ENCODE peak calls at places on chromosomes 2 and 18, in four cellular contexts. One of them, this sample, is unnamed.

GRCh38 chr2:41950440-41950960 is 97.3 kb upstream of the PKDCC start:
- DNase-seq in HepG2: no peak
- DNase-seq in suprapubic skin: no peak
- DNase-seq in transverse colon: no peak
- DNase-seq in this sample: no peak

GRCh38 chr2:9205481-9205880 is 1.1 kb upstream of the ASAP2 start:
- DNase-seq in HepG2: peak; percentile 27
- DNase-seq in transverse colon: no peak
- DNase-seq in suprapubic skin: no peak
- DNase-seq in this sample: no peak

GRCh38 chr2:157194097-157194688 is 63.3 kb upstream of the GALNT5 start:
- DNase-seq in HepG2: peak; percentile 46
- DNase-seq in transverse colon: peak; percentile 10
- DNase-seq in suprapubic skin: no peak
- DNase-seq in this sample: no peak

GRCh38 chr18:63091671-63092364 is 227.8 kb downstream of the BCL2 start:
- DNase-seq in transverse colon: no peak
- DNase-seq in suprapubic skin: no peak
- DNase-seq in HepG2: no peak
- DNase-seq in this sample: no peak

GRCh38 chr2:226732478-226733188 is 67.0 kb downstream of the IRS1 start:
- DNase-seq in suprapubic skin: no peak
- DNase-seq in HepG2: peak; percentile 65
- DNase-seq in transverse colon: no peak
- DNase-seq in this sample: no peak

GRCh38 chr2:105932582-105932981 is 187.9 kb downstream of the NCK2 start:
- DNase-seq in HepG2: no peak
- DNase-seq in transverse colon: no peak
- DNase-seq in suprapubic skin: no peak
- DNase-seq in this sample: no peak

GRCh38 chr2:200026838-200027237 is 71.5 kb downstream of the MAIP1 start:
- DNase-seq in transverse colon: no peak
- DNase-seq in suprapubic skin: no peak
- DNase-seq in HepG2: no peak
- DNase-seq in this sample: no peak

GRCh38 chr2:39118786-39119499 is 1.9 kb downstream of the SOS1 start:
- DNase-seq in HepG2: no peak
- DNase-seq in suprapubic skin: no peak
- DNase-seq in transverse colon: no peak
- DNase-seq in this sample: no peak

GRCh38 chr18:52636536-52636935 is 296.5 kb downstream of the DCC start:
- DNase-seq in HepG2: peak; percentile 1
- DNase-seq in suprapubic skin: no peak
- DNase-seq in transverse colon: peak; percentile 8
- DNase-seq in this sample: no peak

GRCh38 chr2:200618590-200619021 is 32.8 kb downstream of the AOX1 start:
- DNase-seq in transverse colon: no peak
- DNase-seq in HepG2: no peak
- DNase-seq in suprapubic skin: no peak
- DNase-seq in this sample: no peak

GRCh38 chr2:98704499-98705332 is 26.2 kb downstream of the MGAT4A start:
- DNase-seq in transverse colon: peak; percentile 52
- DNase-seq in HepG2: peak; percentile 79
- DNase-seq in suprapubic skin: no peak
- DNase-seq in this sample: peak; percentile 50

GRCh38 chr2:170660406-170660805 is 54.7 kb upstream of the SP5 start:
- DNase-seq in suprapubic skin: no peak
- DNase-seq in transverse colon: no peak
- DNase-seq in HepG2: no peak
- DNase-seq in this sample: peak; percentile 32

GRCh38 chr2:230520061-230520874 is 104.3 kb downstream of the SP100 start:
- DNase-seq in transverse colon: no peak
- DNase-seq in suprapubic skin: no peak
- DNase-seq in HepG2: no peak
- DNase-seq in this sample: no peak

GRCh38 chr2:239115616-239116015 is 267.7 kb downstream of the TWIST2 start:
- DNase-seq in transverse colon: no peak
- DNase-seq in HepG2: no peak
- DNase-seq in suprapubic skin: no peak
- DNase-seq in this sample: no peak

GRCh38 chr18:63199743-63200241 is 119.8 kb downstream of the BCL2 start:
- DNase-seq in suprapubic skin: no peak
- DNase-seq in HepG2: no peak
- DNase-seq in transverse colon: no peak
- DNase-seq in this sample: no peak

GRCh38 chr2:176445831-176446433 is 176.7 kb downstream of the MTX2 start:
- DNase-seq in transverse colon: no peak
- DNase-seq in suprapubic skin: no peak
- DNase-seq in HepG2: peak; percentile 13
- DNase-seq in this sample: no peak

GRCh38 chr18:72206814-72207213 is 337.3 kb downstream of the CBLN2 start:
- DNase-seq in transverse colon: no peak
- DNase-seq in HepG2: no peak
- DNase-seq in suprapubic skin: no peak
- DNase-seq in this sample: no peak

GRCh38 chr2:217611056-217611455 is 391.7 kb downstream of the TNS1 start:
- DNase-seq in suprapubic skin: no peak
- DNase-seq in transverse colon: no peak
- DNase-seq in HepG2: no peak
- DNase-seq in this sample: no peak

GRCh38 chr18:5630057-5630765 is 86.4 kb upstream of the EPB41L3 start:
- DNase-seq in HepG2: no peak
- DNase-seq in suprapubic skin: peak; percentile 80
- DNase-seq in transverse colon: peak; percentile 88
- DNase-seq in this sample: peak; percentile 50

GRCh38 chr18:55390898-55391297 is 197.1 kb downstream of the TCF4 start:
- DNase-seq in HepG2: no peak
- DNase-seq in suprapubic skin: no peak
- DNase-seq in transverse colon: no peak
- DNase-seq in this sample: no peak

GRCh38 chr2:233202531-233202944 is 48.9 kb upstream of the ATG16L1 start:
- DNase-seq in transverse colon: no peak
- DNase-seq in suprapubic skin: no peak
- DNase-seq in HepG2: no peak
- DNase-seq in this sample: no peak

GRCh38 chr2:174605687-174606086 is 8.1 kb upstream of the WIPF1 start:
- DNase-seq in suprapubic skin: no peak
- DNase-seq in transverse colon: no peak
- DNase-seq in HepG2: no peak
- DNase-seq in this sample: no peak

GRCh38 chr2:187435078-187435477 is 13.0 kb downstream of the CALCRL start:
- DNase-seq in suprapubic skin: no peak
- DNase-seq in HepG2: no peak
- DNase-seq in transverse colon: no peak
- DNase-seq in this sample: no peak

GRCh38 chr2:38230756-38231155 is 146.3 kb downstream of the ATL2 start:
- DNase-seq in transverse colon: no peak
- DNase-seq in suprapubic skin: no peak
- DNase-seq in HepG2: no peak
- DNase-seq in this sample: no peak

GRCh38 chr2:53259395-53260009 is 508.1 kb upstream of the CHAC2 start:
- DNase-seq in HepG2: no peak
- DNase-seq in suprapubic skin: no peak
- DNase-seq in transverse colon: no peak
- DNase-seq in this sample: no peak

GRCh38 chr2:157894694-157895450 is 18.7 kb upstream of the ACVR1 start:
- DNase-seq in suprapubic skin: no peak
- DNase-seq in transverse colon: no peak
- DNase-seq in HepG2: no peak
- DNase-seq in this sample: no peak

GRCh38 chr2:29485631-29486030 is 370.4 kb downstream of the CLIP4 start:
- DNase-seq in HepG2: no peak
- DNase-seq in suprapubic skin: no peak
- DNase-seq in transverse colon: no peak
- DNase-seq in this sample: no peak

DNA sequence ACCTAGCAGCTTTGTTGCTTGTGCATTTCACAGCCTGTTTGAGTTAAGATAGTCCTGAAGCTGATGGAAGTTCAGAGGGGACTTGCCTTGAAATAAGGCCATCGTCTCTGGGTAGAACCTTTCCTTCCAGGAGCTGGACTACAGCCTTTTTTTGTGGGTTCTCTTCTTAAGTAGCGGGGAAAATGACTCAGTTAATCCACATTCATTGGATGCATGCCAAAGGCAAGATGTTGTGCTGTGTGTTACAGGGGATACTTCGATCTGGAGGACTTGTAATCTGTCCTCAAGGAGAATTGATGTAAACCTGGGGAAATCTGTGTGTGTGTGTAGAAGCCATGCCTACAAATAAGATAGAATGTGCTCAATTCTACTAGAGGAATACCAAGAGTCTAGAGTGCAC is 46.8 kb downstream of the RPIA start:
- DNase-seq in transverse colon: no peak
- DNase-seq in suprapubic skin: no peak
- DNase-seq in HepG2: no peak
- DNase-seq in this sample: no peak
- TF ChIP-seq EP300 in transverse colon: no peak
- TF ChIP-seq EP300 in suprapubic skin: no peak
- TF ChIP-seq EP300 in HepG2: no peak
- TF ChIP-seq EP300 in this sample: no peak

DNA sequence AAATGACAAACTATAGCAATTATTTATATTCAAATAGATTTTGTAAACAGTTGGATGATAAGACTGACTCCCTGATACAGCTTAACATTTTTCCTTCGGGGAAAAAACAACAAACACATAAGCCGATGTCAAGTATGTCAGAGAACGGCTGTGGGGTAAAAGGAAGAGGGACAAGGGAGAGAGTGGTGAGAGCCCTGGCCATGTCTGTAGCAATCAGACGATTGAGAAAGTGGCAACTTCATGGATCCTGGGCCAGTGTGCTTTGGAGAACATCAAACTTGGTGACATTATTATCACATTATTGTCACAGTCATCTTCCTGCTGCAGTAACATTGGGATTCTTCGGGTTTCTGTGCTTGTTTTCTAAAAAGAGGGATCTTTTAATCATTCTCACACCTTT is 65.3 kb downstream of the RNF144A start:
- DNase-seq in transverse colon: no peak
- DNase-seq in HepG2: no peak
- DNase-seq in suprapubic skin: no peak
- DNase-seq in this sample: no peak
- H3K4me3 ChIP-seq in transverse colon: no peak overlapping the region
- H3K4me3 ChIP-seq in HepG2: no peak overlapping the region
- H3K4me3 ChIP-seq in suprapubic skin: no peak overlapping the region
- H3K4me3 ChIP-seq in this sample: no peak overlapping the region

GRCh38 chr2:215929602-215930335 is 83.6 kb downstream of the MREG start:
- DNase-seq in HepG2: no peak
- DNase-seq in transverse colon: no peak
- DNase-seq in suprapubic skin: no peak
- DNase-seq in this sample: no peak

GRCh38 chr2:215937190-215937589 is 76.2 kb downstream of the MREG start:
- DNase-seq in suprapubic skin: no peak
- DNase-seq in HepG2: no peak
- DNase-seq in transverse colon: no peak
- DNase-seq in this sample: no peak

GRCh38 chr2:215930505-215931233 is 82.7 kb downstream of the MREG start:
- DNase-seq in transverse colon: no peak
- DNase-seq in HepG2: no peak
- DNase-seq in suprapubic skin: no peak
- DNase-seq in this sample: no peak

GRCh38 chr2:215933141-215933540 is 80.2 kb downstream of the MREG start:
- DNase-seq in suprapubic skin: no peak
- DNase-seq in transverse colon: no peak
- DNase-seq in HepG2: no peak
- DNase-seq in this sample: no peak

GRCh38 chr2:215931256-215931903 is 82.0 kb downstream of the MREG start:
- DNase-seq in HepG2: peak; percentile 80
- DNase-seq in transverse colon: peak; percentile 58
- DNase-seq in suprapubic skin: no peak
- DNase-seq in this sample: peak; percentile 53
- H3K27ac ChIP-seq in HepG2: no peak overlapping the region
- H3K27ac ChIP-seq in transverse colon: no peak overlapping the region
- H3K27ac ChIP-seq in suprapubic skin: no peak overlapping the region
- H3K27ac ChIP-seq in this sample: no peak overlapping the region

GRCh38 chr18:23626451-23627279 is 36.0 kb downstream of the ANKRD29 start:
- DNase-seq in suprapubic skin: no peak
- DNase-seq in transverse colon: no peak
- DNase-seq in HepG2: no peak
- DNase-seq in this sample: no peak

GRCh38 chr18:23631312-23631711 is 31.4 kb downstream of the ANKRD29 start:
- DNase-seq in HepG2: no peak
- DNase-seq in suprapubic skin: no peak
- DNase-seq in transverse colon: no peak
- DNase-seq in this sample: no peak

GRCh38 chr18:23627964-23628363 is 34.7 kb downstream of the ANKRD29 start:
- DNase-seq in HepG2: no peak
- DNase-seq in suprapubic skin: no peak
- DNase-seq in transverse colon: no peak
- DNase-seq in this sample: no peak

GRCh38 chr18:23629444-23629946 is 33.2 kb downstream of the ANKRD29 start:
- DNase-seq in suprapubic skin: no peak
- DNase-seq in HepG2: peak; percentile 92
- DNase-seq in transverse colon: peak; percentile 27
- DNase-seq in this sample: peak; percentile 62

DNA sequence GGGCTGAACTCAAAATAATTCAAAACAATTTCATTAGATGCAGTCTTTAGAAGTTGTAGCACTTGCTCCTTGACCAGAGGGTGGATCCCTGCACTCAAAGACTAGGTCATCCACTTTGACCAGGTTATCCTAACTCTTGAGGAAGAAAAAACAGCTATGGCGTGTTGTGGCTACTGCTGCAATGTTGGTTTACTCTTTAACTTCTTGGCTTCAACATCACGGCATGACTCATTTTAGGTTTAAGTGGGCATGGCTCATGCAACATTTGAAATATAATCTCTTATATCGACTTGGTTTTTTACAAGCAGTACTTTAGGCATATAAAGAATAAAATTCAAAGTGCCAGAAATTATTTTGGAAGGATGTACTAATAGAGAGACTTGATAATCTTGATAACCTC is 35.4 kb downstream of the ANKRD29 start:
- DNase-seq in HepG2: peak; percentile 37
- DNase-seq in transverse colon: peak; percentile 18
- DNase-seq in suprapubic skin: no peak
- DNase-seq in this sample: no peak
- TF ChIP-seq EP300 in HepG2: no peak
- TF ChIP-seq EP300 in transverse colon: no peak
- TF ChIP-seq EP300 in suprapubic skin: no peak
- TF ChIP-seq EP300 in this sample: no peak